ENCODE peak calls at places on chromosomes 3 and 15, in five cellular contexts. I is erythroblast; N is hypothalamus; Z is stimulated activated CD8-positive, alpha-beta memory T cell treated with anti-CD3 and anti-CD28 coated beads, Interleukin-15, amount 100 ng/mL, for 24 hours; W is endothelial cell. Q is an unnamed sample.

GRCh38 chr3:178385280-178385952 is 150.8 kb upstream of the KCNMB2 start:
- DNase-seq in I (peak), N (no peak), Z (no peak), W (peak), Q (peak)

GRCh38 chr3:186417791-186418190 is 55.8 kb upstream of the DGKG start:
- DNase-seq in I (no peak), N (no peak), Z (no peak), W (no peak), Q (no peak)

GRCh38 chr3:10996345-10997050 is 4.0 kb downstream of the SLC6A1 start:
- DNase-seq in I (no peak), N (peak), Z (no peak), W (no peak), Q (no peak)

GRCh38 chr3:20080956-20081554 is 40.8 kb downstream of the KAT2B start:
- DNase-seq in I (no peak), N (peak), Z (no peak), W (no peak), Q (peak)

GRCh38 chr15:77507911-77508310 is 87.2 kb downstream of the HMG20A start:
- DNase-seq in I (no peak), N (peak), Z (no peak), W (no peak), Q (no peak)

GRCh38 chr3:194306771-194307640 is 44.1 kb downstream of the CPN2 start:
- DNase-seq in I (no peak), N (no peak), Z (no peak), W (peak), Q (no peak)

GRCh38 chr3:139906441-139906840 is 28.5 kb upstream of the CLSTN2 start:
- DNase-seq in I (no peak), N (no peak), Z (no peak), W (no peak), Q (no peak)

GRCh38 chr3:160129459-160130061 is 95.7 kb upstream of the C3orf80 start:
- DNase-seq in I (no peak), N (no peak), Z (no peak), W (no peak), Q (peak)

GRCh38 chr15:93861956-93862741 is 369.2 kb upstream of the MCTP2 start:
- DNase-seq in I (no peak), N (no peak), Z (no peak), W (no peak), Q (no peak)

GRCh38 chr15:98731712-98732450 is 83.5 kb downstream of the IGF1R start:
- DNase-seq in I (no peak), N (no peak), Z (no peak), W (no peak), Q (no peak)

GRCh38 chr3:177576754-177577153 is 379.5 kb upstream of the TBL1XR1 start:
- DNase-seq in I (no peak), N (no peak), Z (no peak), W (no peak), Q (no peak)

GRCh38 chr3:87088984-87089841 is 98.3 kb upstream of the VGLL3 start:
- DNase-seq in I (peak), N (peak), Z (no peak), W (peak), Q (peak)

GRCh38 chr3:180252683-180253082 is 215.9 kb upstream of the PEX5L start:
- DNase-seq in I (no peak), N (no peak), Z (no peak), W (no peak), Q (no peak)

GRCh38 chr3:28139288-28139687 is 102.1 kb upstream of the CMC1 start:
- DNase-seq in I (no peak), N (no peak), Z (no peak), W (no peak), Q (no peak)

GRCh38 chr3:157475921-157476395 is 27.3 kb downstream of the VEPH1 start:
- DNase-seq in I (no peak), N (no peak), Z (no peak), W (no peak), Q (no peak)

GRCh38 chr3:69770976-69771634 is 31.8 kb downstream of the MITF start:
- DNase-seq in I (no peak), N (no peak), Z (no peak), W (no peak), Q (no peak)

GRCh38 chr15:36951747-36952247 is 148.6 kb downstream of the MEIS2 start:
- DNase-seq in I (no peak), N (no peak), Z (no peak), W (no peak), Q (no peak)

GRCh38 chr3:38992117-38992779 is 59.5 kb downstream of the SCN11A start:
- DNase-seq in I (no peak), N (no peak), Z (no peak), W (no peak), Q (peak)

GRCh38 chr3:134933997-134934396 is 138.9 kb downstream of the EPHB1 start:
- DNase-seq in I (no peak), N (no peak), Z (no peak), W (no peak), Q (no peak)

GRCh38 chr3:66463734-66464511 is 36.9 kb downstream of the LRIG1 start:
- DNase-seq in I (no peak), N (no peak), Z (no peak), W (no peak), Q (no peak)

GRCh38 chr3:40523781-40524180 is 979 bp upstream of the ZNF621 start:
- DNase-seq in I (peak), N (peak), Z (no peak), W (no peak), Q (no peak)

GRCh38 chr3:10505791-10506585 is 602 bp upstream of the ATP2B2 start:
- DNase-seq in I (no peak), N (no peak), Z (no peak), W (no peak), Q (no peak)

GRCh38 chr3:54408328-54408727 is 286.0 kb downstream of the CACNA2D3 start:
- DNase-seq in I (no peak), N (no peak), Z (no peak), W (no peak), Q (no peak)

GRCh38 chr3:46097691-46098241 is 70.5 kb upstream of the XCR1 start:
- DNase-seq in I (peak), N (no peak), Z (no peak), W (no peak), Q (peak)

GRCh38 chr15:79004336-79004735 is 59.5 kb upstream of the CTSH start:
- DNase-seq in I (no peak), N (no peak), Z (no peak), W (no peak), Q (peak)

GRCh38 chr3:101377796-101378195 is 57.4 kb upstream of the IMPG2 start:
- DNase-seq in I (no peak), N (no peak), Z (no peak), W (no peak), Q (no peak)

GRCh38 chr3:160384639-160385312 is 14.2 kb downstream of the IFT80 start:
- DNase-seq in I (no peak), N (no peak), Z (no peak), W (no peak), Q (no peak)

GRCh38 chr3:184566441-184567414 is 5.1 kb downstream of the EPHB3 start:
- DNase-seq in I (no peak), N (no peak), Z (no peak), W (no peak), Q (no peak)

GRCh38 chr15:78301813-78302212 is 2.4 kb upstream of the SKIC8 start:
- DNase-seq in I (peak), N (no peak), Z (no peak), W (no peak), Q (peak)

GRCh38 chr3:112738366-112738765 is 97.4 kb upstream of the CCDC80 start:
- DNase-seq in I (no peak), N (no peak), Z (no peak), W (no peak), Q (no peak)

GRCh38 chr15:67048281-67049279 is 16.8 kb upstream of the SMAD3 start:
- DNase-seq in I (peak), N (no peak), Z (no peak), W (no peak), Q (no peak)

GRCh38 chr3:128931046-128931445 is 51.6 kb downstream of the ACAD9 start:
- DNase-seq in I (no peak), N (no peak), Z (no peak), W (no peak), Q (no peak)

GRCh38 chr15:31279221-31280036 is 47.2 kb upstream of the KLF13 start:
- DNase-seq in I (no peak), N (no peak), Z (no peak), W (no peak), Q (no peak)

GRCh38 chr15:43514241-43515057 is 3.0 kb upstream of the MAP1A start:
- DNase-seq in I (peak), N (peak), Z (no peak), W (no peak), Q (peak)

GRCh38 chr3:167742338-167742737 is 6.8 kb downstream of the SERPINI1 start:
- DNase-seq in I (no peak), N (peak), Z (no peak), W (no peak), Q (peak)

GRCh38 chr3:100106094-100106493 is 8.2 kb downstream of the FILIP1L start:
- DNase-seq in I (peak), N (no peak), Z (no peak), W (no peak), Q (peak)

Q was measured in OCI-M1.